ENCODE peak calls at places on chromosomes 11 and 22, in ten cellular contexts. One of them, this sample, is unnamed. For H4K20me1, the result is how much of the 10 kb centered on the place peaks cover.

GRCh38 chr11:23406131-23406819 is 546.0 kb upstream of the CCDC179 start:
- DNase-seq in GM23248: no peak
- DNase-seq in neural progenitor cell: no peak
- DNase-seq in GM23338: peak
- DNase-seq in HCT116: no peak
- DNase-seq in fibroblast of lung: no peak
- DNase-seq in endothelial cell of umbilical vein: no peak
- DNase-seq in K562: peak
- DNase-seq in HepG2: no peak
- DNase-seq in MM.1S: no peak
- DNase-seq in this sample: no peak

GRCh38 chr11:35346472-35347136 is 72.8 kb downstream of the SLC1A2 start:
- DNase-seq in GM23248: no peak
- DNase-seq in neural progenitor cell: no peak
- DNase-seq in GM23338: no peak
- DNase-seq in HCT116: no peak
- DNase-seq in fibroblast of lung: no peak
- DNase-seq in endothelial cell of umbilical vein: no peak
- DNase-seq in K562: no peak
- DNase-seq in HepG2: no peak
- DNase-seq in MM.1S: no peak
- DNase-seq in this sample: no peak

GRCh38 chr11:102368472-102368871 is 21.5 kb downstream of the BIRC2 start:
- DNase-seq in GM23248: no peak
- DNase-seq in neural progenitor cell: no peak
- DNase-seq in GM23338: no peak
- DNase-seq in HCT116: no peak
- DNase-seq in fibroblast of lung: no peak
- DNase-seq in endothelial cell of umbilical vein: no peak
- DNase-seq in K562: no peak
- DNase-seq in HepG2: no peak
- DNase-seq in MM.1S: peak
- DNase-seq in this sample: no peak

GRCh38 chr22:50722048-50722701 is 15.8 kb upstream of the ACR start:
- DNase-seq in GM23248: no peak
- DNase-seq in neural progenitor cell: no peak
- DNase-seq in GM23338: no peak
- DNase-seq in HCT116: no peak
- DNase-seq in fibroblast of lung: no peak
- DNase-seq in endothelial cell of umbilical vein: no peak
- DNase-seq in K562: no peak
- DNase-seq in HepG2: no peak
- DNase-seq in MM.1S: no peak
- DNase-seq in this sample: no peak

GRCh38 chr11:14750911-14751310 is 107.3 kb downstream of the PDE3B start:
- DNase-seq in GM23248: no peak
- DNase-seq in neural progenitor cell: no peak
- DNase-seq in GM23338: no peak
- DNase-seq in HCT116: no peak
- DNase-seq in fibroblast of lung: no peak
- DNase-seq in endothelial cell of umbilical vein: no peak
- DNase-seq in K562: no peak
- DNase-seq in HepG2: no peak
- DNase-seq in MM.1S: no peak
- DNase-seq in this sample: no peak

GRCh38 chr11:63599211-63600122 is 14.8 kb downstream of the PLAAT3 start:
- DNase-seq in GM23248: peak
- DNase-seq in neural progenitor cell: no peak
- DNase-seq in GM23338: no peak
- DNase-seq in HCT116: no peak
- DNase-seq in fibroblast of lung: no peak
- DNase-seq in endothelial cell of umbilical vein: no peak
- DNase-seq in K562: no peak
- DNase-seq in HepG2: no peak
- DNase-seq in MM.1S: no peak
- DNase-seq in this sample: peak

GRCh38 chr11:69841859-69842698 is 22.9 kb upstream of the FGF3 start:
- DNase-seq in GM23248: peak
- DNase-seq in neural progenitor cell: peak
- DNase-seq in GM23338: peak
- DNase-seq in HCT116: peak
- DNase-seq in fibroblast of lung: no peak
- DNase-seq in endothelial cell of umbilical vein: no peak
- DNase-seq in K562: peak
- DNase-seq in HepG2: no peak
- DNase-seq in MM.1S: peak
- DNase-seq in this sample: no peak

GRCh38 chr22:29028468-29028867 is 33.2 kb downstream of the C22orf31 start:
- DNase-seq in GM23248: no peak
- DNase-seq in neural progenitor cell: no peak
- DNase-seq in GM23338: no peak
- DNase-seq in HCT116: no peak
- DNase-seq in fibroblast of lung: no peak
- DNase-seq in endothelial cell of umbilical vein: no peak
- DNase-seq in K562: no peak
- DNase-seq in HepG2: no peak
- DNase-seq in MM.1S: no peak
- DNase-seq in this sample: no peak

GRCh38 chr11:88377151-88377550 is 39.6 kb upstream of the CTSC start:
- DNase-seq in GM23248: peak
- DNase-seq in neural progenitor cell: no peak
- DNase-seq in GM23338: no peak
- DNase-seq in HCT116: no peak
- DNase-seq in fibroblast of lung: peak
- DNase-seq in endothelial cell of umbilical vein: no peak
- DNase-seq in K562: no peak
- DNase-seq in HepG2: no peak
- DNase-seq in MM.1S: no peak
- DNase-seq in this sample: no peak

GRCh38 chr11:64406221-64406946 is 47.4 kb downstream of the RPS6KA4 start:
- DNase-seq in GM23248: no peak
- DNase-seq in neural progenitor cell: peak
- DNase-seq in GM23338: no peak
- DNase-seq in HCT116: no peak
- DNase-seq in fibroblast of lung: peak
- DNase-seq in endothelial cell of umbilical vein: no peak
- DNase-seq in K562: no peak
- DNase-seq in HepG2: no peak
- DNase-seq in MM.1S: no peak
- DNase-seq in this sample: no peak

GRCh38 chr11:115453693-115454092 is 50.5 kb downstream of the CADM1 start:
- DNase-seq in GM23248: no peak
- DNase-seq in neural progenitor cell: no peak
- DNase-seq in GM23338: no peak
- DNase-seq in HCT116: no peak
- DNase-seq in fibroblast of lung: no peak
- DNase-seq in endothelial cell of umbilical vein: no peak
- DNase-seq in K562: no peak
- DNase-seq in HepG2: no peak
- DNase-seq in MM.1S: no peak
- DNase-seq in this sample: no peak

GRCh38 chr22:42928969-42929837 is 72.1 kb upstream of the ARFGAP3 start:
- DNase-seq in GM23248: peak
- DNase-seq in neural progenitor cell: no peak
- DNase-seq in GM23338: no peak
- DNase-seq in HCT116: no peak
- DNase-seq in fibroblast of lung: no peak
- DNase-seq in endothelial cell of umbilical vein: no peak
- DNase-seq in K562: no peak
- DNase-seq in HepG2: peak
- DNase-seq in MM.1S: no peak
- DNase-seq in this sample: no peak

GRCh38 chr11:103619480-103619879 is 417.0 kb upstream of the DDI1 start:
- DNase-seq in GM23248: no peak
- DNase-seq in neural progenitor cell: no peak
- DNase-seq in GM23338: no peak
- DNase-seq in HCT116: no peak
- DNase-seq in fibroblast of lung: no peak
- DNase-seq in endothelial cell of umbilical vein: no peak
- DNase-seq in K562: no peak
- DNase-seq in HepG2: no peak
- DNase-seq in MM.1S: peak
- DNase-seq in this sample: no peak

GRCh38 chr11:75465701-75466531 is 32.9 kb upstream of the KLHL35 start:
- DNase-seq in GM23248: peak
- DNase-seq in neural progenitor cell: peak
- DNase-seq in GM23338: peak
- DNase-seq in HCT116: no peak
- DNase-seq in fibroblast of lung: no peak
- DNase-seq in endothelial cell of umbilical vein: peak
- DNase-seq in K562: no peak
- DNase-seq in HepG2: no peak
- DNase-seq in MM.1S: no peak
- DNase-seq in this sample: peak

DNA sequence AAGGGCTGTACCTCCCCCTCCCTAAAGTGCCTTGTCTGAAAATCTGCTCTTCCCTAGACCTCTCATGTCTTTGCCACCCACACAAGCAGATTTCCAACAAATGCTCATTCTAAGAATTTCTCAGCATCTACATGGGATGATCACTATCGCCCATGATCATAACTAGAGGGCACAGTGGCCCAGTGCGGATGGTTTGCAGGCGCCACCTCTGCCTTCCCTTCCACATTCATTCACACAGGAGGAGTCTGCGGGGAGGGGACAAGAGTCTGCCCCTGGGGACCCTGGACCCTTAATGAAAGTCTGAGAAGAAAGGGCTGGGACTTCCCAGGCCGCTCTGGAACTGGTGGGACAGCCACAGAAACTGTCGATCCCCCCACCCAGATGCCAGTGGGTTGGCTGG is 28.9 kb downstream of the KCTD17 start:
- DNase-seq in GM23248: no peak
- DNase-seq in neural progenitor cell: no peak
- DNase-seq in GM23338: no peak
- DNase-seq in HCT116: no peak
- DNase-seq in fibroblast of lung: no peak
- DNase-seq in endothelial cell of umbilical vein: no peak
- DNase-seq in K562: no peak
- DNase-seq in HepG2: no peak
- DNase-seq in MM.1S: no peak
- DNase-seq in this sample: no peak
- H3K4me2 ChIP-seq in GM23248: no peak
- H3K4me2 ChIP-seq in neural progenitor cell: no peak
- H3K4me2 ChIP-seq in GM23338: no peak
- H3K4me2 ChIP-seq in HCT116: no peak
- H3K4me2 ChIP-seq in fibroblast of lung: no peak
- H3K4me2 ChIP-seq in endothelial cell of umbilical vein: no peak
- H3K4me2 ChIP-seq in K562: no peak
- H3K4me2 ChIP-seq in HepG2: no peak
- H3K4me2 ChIP-seq in MM.1S: no peak
- H3K4me2 ChIP-seq in this sample: no peak

DNA sequence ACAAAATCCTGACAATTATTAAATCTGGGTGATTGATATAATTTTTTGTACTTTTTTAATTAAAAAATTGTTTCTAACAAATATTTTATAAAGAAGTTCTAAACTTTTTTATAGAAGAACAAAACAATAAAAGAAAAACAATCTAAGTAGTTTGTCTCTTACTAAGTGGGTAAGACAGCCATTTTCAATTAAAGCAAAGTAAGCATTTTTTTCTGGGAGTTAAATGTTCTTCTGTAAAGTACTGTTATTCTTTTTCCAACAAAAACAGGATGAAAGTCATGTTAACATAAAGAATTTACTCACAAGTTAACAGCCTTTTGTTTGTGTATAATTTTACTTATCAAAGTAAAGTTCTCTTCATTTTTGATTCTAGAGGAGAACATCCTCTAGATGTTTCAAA is 1029.9 kb downstream of the JRKL start:
- DNase-seq in GM23248: no peak
- DNase-seq in neural progenitor cell: no peak
- DNase-seq in GM23338: no peak
- DNase-seq in HCT116: no peak
- DNase-seq in fibroblast of lung: no peak
- DNase-seq in endothelial cell of umbilical vein: no peak
- DNase-seq in K562: no peak
- DNase-seq in HepG2: no peak
- DNase-seq in MM.1S: no peak
- DNase-seq in this sample: no peak
- H4K20me1 ChIP-seq in GM23248: under half
- H4K20me1 ChIP-seq in neural progenitor cell: under half
- H4K20me1 ChIP-seq in GM23338: under half
- H4K20me1 ChIP-seq in HCT116: under half
- H4K20me1 ChIP-seq in fibroblast of lung: under half
- H4K20me1 ChIP-seq in endothelial cell of umbilical vein: under half
- H4K20me1 ChIP-seq in K562: under half
- H4K20me1 ChIP-seq in HepG2: under half
- H4K20me1 ChIP-seq in MM.1S: under half
- H4K20me1 ChIP-seq in this sample: under half

GRCh38 chr11:118205979-118206611 is 18.7 kb downstream of the JAML start:
- DNase-seq in GM23248: no peak
- DNase-seq in neural progenitor cell: no peak
- DNase-seq in GM23338: no peak
- DNase-seq in HCT116: no peak
- DNase-seq in fibroblast of lung: no peak
- DNase-seq in endothelial cell of umbilical vein: no peak
- DNase-seq in K562: no peak
- DNase-seq in HepG2: no peak
- DNase-seq in MM.1S: no peak
- DNase-seq in this sample: no peak

GRCh38 chr11:118210323-118210722 is 14.5 kb downstream of the JAML start:
- DNase-seq in GM23248: no peak
- DNase-seq in neural progenitor cell: no peak
- DNase-seq in GM23338: no peak
- DNase-seq in HCT116: no peak
- DNase-seq in fibroblast of lung: no peak
- DNase-seq in endothelial cell of umbilical vein: no peak
- DNase-seq in K562: no peak
- DNase-seq in HepG2: no peak
- DNase-seq in MM.1S: no peak
- DNase-seq in this sample: no peak

GRCh38 chr11:118209037-118209436 is 15.8 kb downstream of the JAML start:
- DNase-seq in GM23248: no peak
- DNase-seq in neural progenitor cell: no peak
- DNase-seq in GM23338: no peak
- DNase-seq in HCT116: no peak
- DNase-seq in fibroblast of lung: no peak
- DNase-seq in endothelial cell of umbilical vein: no peak
- DNase-seq in K562: no peak
- DNase-seq in HepG2: no peak
- DNase-seq in MM.1S: no peak
- DNase-seq in this sample: no peak

GRCh38 chr11:118207079-118207478 is 17.7 kb downstream of the JAML start:
- DNase-seq in GM23248: no peak
- DNase-seq in neural progenitor cell: no peak
- DNase-seq in GM23338: no peak
- DNase-seq in HCT116: no peak
- DNase-seq in fibroblast of lung: no peak
- DNase-seq in endothelial cell of umbilical vein: no peak
- DNase-seq in K562: no peak
- DNase-seq in HepG2: no peak
- DNase-seq in MM.1S: no peak
- DNase-seq in this sample: no peak

GRCh38 chr11:118206612-118207031 is 18.2 kb downstream of the JAML start:
- DNase-seq in GM23248: no peak
- DNase-seq in neural progenitor cell: no peak
- DNase-seq in GM23338: no peak
- DNase-seq in HCT116: no peak
- DNase-seq in fibroblast of lung: no peak
- DNase-seq in endothelial cell of umbilical vein: peak
- DNase-seq in K562: no peak
- DNase-seq in HepG2: no peak
- DNase-seq in MM.1S: no peak
- DNase-seq in this sample: no peak
- H3K4me3 ChIP-seq in GM23248: no peak
- H3K4me3 ChIP-seq in neural progenitor cell: no peak
- H3K4me3 ChIP-seq in GM23338: no peak
- H3K4me3 ChIP-seq in HCT116: no peak
- H3K4me3 ChIP-seq in fibroblast of lung: no peak
- H3K4me3 ChIP-seq in endothelial cell of umbilical vein: no peak
- H3K4me3 ChIP-seq in K562: no peak
- H3K4me3 ChIP-seq in HepG2: no peak
- H3K4me3 ChIP-seq in MM.1S: no peak
- H3K4me3 ChIP-seq in this sample: no peak

GRCh38 chr22:24028533-24028932 is 17.4 kb downstream of the CABIN1 start:
- DNase-seq in GM23248: no peak
- DNase-seq in neural progenitor cell: no peak
- DNase-seq in GM23338: no peak
- DNase-seq in HCT116: no peak
- DNase-seq in fibroblast of lung: no peak
- DNase-seq in endothelial cell of umbilical vein: no peak
- DNase-seq in K562: no peak
- DNase-seq in HepG2: no peak
- DNase-seq in MM.1S: no peak
- DNase-seq in this sample: no peak
- H3K4me2 ChIP-seq in GM23248: no peak
- H3K4me2 ChIP-seq in neural progenitor cell: no peak
- H3K4me2 ChIP-seq in GM23338: no peak
- H3K4me2 ChIP-seq in HCT116: no peak
- H3K4me2 ChIP-seq in fibroblast of lung: no peak
- H3K4me2 ChIP-seq in endothelial cell of umbilical vein: no peak
- H3K4me2 ChIP-seq in K562: no peak
- H3K4me2 ChIP-seq in HepG2: no peak
- H3K4me2 ChIP-seq in MM.1S: no peak
- H3K4me2 ChIP-seq in this sample: no peak